ENCODE peak calls at places on chromosomes 16 and 17, in seven cellular contexts. F is transverse colon, Y is colonic mucosa, O is AG09309, V is RWPE1, G is mucosa of descending colon, L is left ventricle myocardium inferior. D is an unnamed sample.

GRCh38 chr16:48165961-48166578 is 10.3 kb upstream of the ABCC12 start:
- DNase-seq in F (no peak), Y (no peak), O (no peak), V (no peak), G (no peak), L (no peak), D (no peak)

GRCh38 chr17:39808409-39808997 is 55.6 kb downstream of the IKZF3 start:
- DNase-seq in F (no peak), Y (no peak), O (no peak), V (no peak), G (no peak), L (no peak), D (no peak)

GRCh38 chr17:76570457-76570856 is 15.2 kb downstream of the ST6GALNAC2 start:
- DNase-seq in F (no peak), Y (no peak), O (no peak), V (no peak), G (no peak), L (no peak), D (no peak)

GRCh38 chr17:76268015-76268749 is 3.0 kb downstream of the UBALD2 start:
- DNase-seq in F (peak), Y (peak), O (no peak), V (peak), G (peak), L (peak), D (no peak)

GRCh38 chr16:3934491-3935185 is 54.1 kb upstream of the CREBBP start:
- DNase-seq in F (no peak), Y (no peak), O (no peak), V (no peak), G (no peak), L (no peak), D (no peak)

GRCh38 chr16:49213594-49213993 is 68.0 kb downstream of the CBLN1 start:
- DNase-seq in F (no peak), Y (no peak), O (no peak), V (no peak), G (no peak), L (no peak), D (no peak)

GRCh38 chr16:27690604-27691003 is 140.7 kb downstream of the KATNIP start:
- DNase-seq in F (peak), Y (peak), O (no peak), V (peak), G (peak), L (no peak), D (no peak)

GRCh38 chr16:6615661-6616060 is 717.0 kb upstream of the RBFOX1 start:
- DNase-seq in F (no peak), Y (no peak), O (no peak), V (no peak), G (no peak), L (no peak), D (no peak)

GRCh38 chr16:49343291-49343690 is 30.3 kb upstream of the C16orf78 start:
- DNase-seq in F (no peak), Y (no peak), O (no peak), V (no peak), G (no peak), L (no peak), D (no peak)

GRCh38 chr17:28142355-28142754 is 99.9 kb downstream of the NLK start:
- DNase-seq in F (no peak), Y (no peak), O (no peak), V (no peak), G (no peak), L (no peak), D (no peak)

GRCh38 chr16:88561485-88562369 is 8.5 kb upstream of the ZC3H18 start:
- DNase-seq in F (peak), Y (peak), O (no peak), V (peak), G (peak), L (no peak), D (no peak)

GRCh38 chr16:58832496-58832895 is 98.4 kb upstream of the GOT2 start:
- DNase-seq in F (no peak), Y (no peak), O (no peak), V (no peak), G (no peak), L (no peak), D (no peak)

GRCh38 chr17:50467114-50467854 is 1.4 kb downstream of the CHAD start:
- DNase-seq in F (no peak), Y (no peak), O (no peak), V (no peak), G (peak), L (no peak), D (no peak)

GRCh38 chr17:8470447-8471047 is 34.9 kb downstream of the NDEL1 start:
- DNase-seq in F (no peak), Y (no peak), O (no peak), V (peak), G (no peak), L (peak), D (peak)

GRCh38 chr17:44633998-44634397 is 22.3 kb upstream of the MEIOC start:
- DNase-seq in F (no peak), Y (no peak), O (no peak), V (no peak), G (no peak), L (no peak), D (no peak)

GRCh38 chr16:5036228-5037156 is 2.8 kb upstream of the NAGPA start:
- DNase-seq in F (no peak), Y (no peak), O (no peak), V (no peak), G (no peak), L (no peak), D (no peak)
- TF ChIP-seq CTCF in F (no peak), Y (no peak), O (no peak), V (no peak), G (no peak), L (no peak), D (no peak)

DNA sequence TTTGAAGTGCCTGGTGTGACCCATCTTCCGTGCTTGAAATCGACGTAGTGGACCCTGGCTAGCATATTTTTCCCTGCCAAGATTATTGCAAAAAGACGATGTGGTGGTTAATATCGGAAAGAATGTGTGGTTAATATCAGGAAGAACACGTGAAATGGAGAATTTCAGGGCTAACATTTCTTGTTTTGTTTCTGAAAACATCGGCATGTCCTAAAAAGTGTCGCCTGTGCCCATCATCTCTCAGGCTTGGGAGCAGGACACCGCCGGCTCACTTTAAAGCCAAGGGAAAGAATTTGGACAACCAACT is 345 bp upstream of the DCXR start:
- DNase-seq in F (no peak), Y (no peak), O (no peak), V (no peak), G (no peak), L (no peak), D (no peak)
- TF ChIP-seq CTCF in F (no peak), Y (no peak), O (no peak), V (no peak), G (no peak), L (no peak), D (no peak)

DNA sequence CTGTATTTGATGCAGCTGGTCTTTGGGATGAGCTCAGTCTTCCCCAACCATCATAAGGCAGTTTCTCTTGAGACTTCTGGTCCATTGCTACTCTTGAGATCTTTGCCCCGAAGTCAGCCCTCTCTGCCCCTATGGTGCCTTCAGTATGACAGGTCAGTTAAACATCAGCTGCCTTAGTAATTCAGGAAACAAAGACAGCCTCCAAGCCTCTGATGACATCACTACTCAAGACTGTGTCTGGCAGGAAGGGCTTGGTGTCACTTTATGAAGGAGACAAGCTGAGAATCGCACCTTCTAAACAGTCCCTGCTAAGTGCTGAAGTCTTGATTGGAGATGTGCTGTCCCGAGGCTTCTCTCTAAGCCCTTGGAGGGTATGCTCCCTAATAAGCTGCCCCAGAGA is 104.9 kb upstream of the TBX2 start:
- DNase-seq in F (no peak), Y (no peak), O (no peak), V (no peak), G (no peak), L (no peak), D (peak)
- TF ChIP-seq CTCF in F (no peak), Y (no peak), O (no peak), V (no peak), G (no peak), L (no peak), D (no peak)

DNA sequence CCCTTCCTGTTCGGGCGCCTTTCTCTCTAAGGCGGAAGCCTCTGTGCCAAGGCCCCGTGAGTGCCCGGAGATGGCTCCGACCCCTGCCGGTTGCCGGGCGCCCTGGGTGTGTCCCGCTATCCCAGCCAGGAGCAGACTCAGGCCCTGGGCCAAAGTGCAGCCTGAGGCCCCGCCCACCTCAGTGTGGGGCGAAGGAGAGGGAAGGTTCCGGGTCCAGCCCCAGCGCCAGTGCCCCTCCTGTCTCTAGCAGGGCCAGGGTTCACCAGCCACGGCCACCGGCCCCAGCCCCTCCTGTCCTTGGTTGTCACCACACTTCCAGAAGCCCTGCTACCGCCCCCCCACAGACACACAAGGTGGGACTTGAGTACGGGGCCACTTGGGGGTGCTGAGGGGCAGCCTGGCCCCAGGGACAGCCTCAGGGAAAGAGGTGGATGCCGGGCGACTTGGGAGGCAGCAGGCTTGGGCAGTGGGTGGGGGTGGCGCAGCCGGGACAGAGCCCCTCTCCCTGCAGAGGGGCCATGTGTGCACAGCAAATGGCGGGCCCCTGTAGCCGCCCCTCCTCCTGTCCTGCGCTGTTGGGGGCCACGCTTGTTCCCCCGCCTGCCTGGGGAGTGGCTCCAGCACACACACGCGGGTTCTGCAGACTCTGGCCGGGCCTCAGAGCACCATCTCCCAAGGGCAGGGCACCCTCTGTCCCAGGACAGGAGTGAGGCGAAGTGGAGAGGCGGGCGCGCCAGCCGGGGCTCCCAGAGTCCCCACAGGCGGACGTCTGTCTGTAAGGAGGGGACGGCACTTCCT is 6.0 kb downstream of the C1QTNF8 start:
- DNase-seq in F (peak), Y (peak), O (no peak), V (peak), G (peak), L (peak), D (no peak)
- TF ChIP-seq CTCF in F (no peak), Y (peak), O (no peak), V (peak), G (peak), L (peak), D (no peak)

GRCh38 chr16:81313731-81314602 is 795 bp upstream of the GAN start:
- DNase-seq in F (no peak), Y (peak), O (no peak), V (no peak), G (no peak), L (no peak), D (no peak)

GRCh38 chr16:81318711-81319110 is 3.9 kb downstream of the GAN start:
- DNase-seq in F (no peak), Y (no peak), O (no peak), V (no peak), G (no peak), L (no peak), D (no peak)

GRCh38 chr16:81316176-81316496 is 1.4 kb downstream of the GAN start:
- DNase-seq in F (no peak), Y (no peak), O (no peak), V (no peak), G (no peak), L (no peak), D (no peak)

GRCh38 chr16:81314603-81315270 is at the start of gene GAN:
- DNase-seq in F (peak), Y (peak), O (peak), V (peak), G (peak), L (peak), D (peak)

GRCh38 chr16:81315271-81316175 is 761 bp downstream of the GAN start:
- DNase-seq in F (peak), Y (peak), O (no peak), V (peak), G (peak), L (peak), D (no peak)
- TF ChIP-seq CTCF in F (peak), Y (no peak), O (no peak), V (peak), G (no peak), L (no peak), D (no peak)

DNA sequence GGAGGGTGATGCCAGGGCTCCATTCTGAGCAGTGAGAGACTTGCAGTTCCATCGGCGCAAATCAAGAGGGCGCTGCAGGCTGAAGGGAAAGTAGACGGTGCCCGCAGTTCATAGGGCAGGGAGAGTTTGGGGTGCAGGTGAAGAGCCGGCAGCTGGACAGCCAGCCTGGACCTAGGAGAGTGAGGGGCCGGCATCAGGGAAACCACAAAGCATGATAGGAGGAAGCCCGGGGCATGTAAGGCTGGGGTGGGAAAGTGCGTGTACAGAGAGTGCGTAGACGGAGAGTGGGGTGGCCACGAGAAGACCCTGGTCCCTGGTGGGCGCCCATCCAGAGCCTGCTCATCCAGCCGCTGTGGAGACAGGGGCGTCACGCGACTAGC is 101.1 kb upstream of the CHMP6 start:
- DNase-seq in F (no peak), Y (no peak), O (no peak), V (no peak), G (no peak), L (no peak), D (no peak)
- TF ChIP-seq CTCF in F (no peak), Y (no peak), O (no peak), V (no peak), G (no peak), L (no peak), D (no peak)

DNA sequence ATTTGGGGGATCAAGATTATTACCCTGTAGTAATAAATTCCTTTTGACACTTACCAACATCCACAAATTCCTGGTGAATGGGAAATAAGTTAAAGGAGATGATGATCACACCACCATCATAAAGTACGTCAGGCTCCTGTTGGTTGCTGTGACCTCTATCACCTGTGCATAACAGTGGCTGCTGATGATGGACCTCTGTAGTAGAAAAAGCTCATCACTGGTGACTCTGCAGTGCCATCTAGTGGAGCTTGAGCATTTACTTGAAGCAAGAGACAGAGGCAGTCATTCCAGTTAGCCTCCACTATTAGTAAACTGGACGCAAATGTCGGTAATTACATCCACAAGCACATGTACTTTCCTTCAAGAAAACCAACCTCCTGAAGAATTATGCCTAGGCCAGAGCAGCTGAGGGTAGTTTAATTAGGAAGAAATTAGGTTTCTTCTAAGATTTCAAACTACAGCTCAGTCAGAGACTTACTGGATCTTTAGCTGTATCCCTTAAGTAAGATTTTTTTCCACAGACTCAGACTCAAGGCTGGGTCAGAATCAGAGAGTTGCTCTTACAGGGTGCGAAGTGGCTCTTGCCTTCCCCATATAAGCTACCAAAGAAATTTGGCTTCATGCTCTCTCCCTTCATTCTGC is 39.3 kb downstream of the CYB561 start:
- DNase-seq in F (peak), Y (peak), O (peak), V (peak), G (peak), L (no peak), D (peak)
- TF ChIP-seq CTCF in F (peak), Y (peak), O (peak), V (peak), G (peak), L (peak), D (peak)

DNA sequence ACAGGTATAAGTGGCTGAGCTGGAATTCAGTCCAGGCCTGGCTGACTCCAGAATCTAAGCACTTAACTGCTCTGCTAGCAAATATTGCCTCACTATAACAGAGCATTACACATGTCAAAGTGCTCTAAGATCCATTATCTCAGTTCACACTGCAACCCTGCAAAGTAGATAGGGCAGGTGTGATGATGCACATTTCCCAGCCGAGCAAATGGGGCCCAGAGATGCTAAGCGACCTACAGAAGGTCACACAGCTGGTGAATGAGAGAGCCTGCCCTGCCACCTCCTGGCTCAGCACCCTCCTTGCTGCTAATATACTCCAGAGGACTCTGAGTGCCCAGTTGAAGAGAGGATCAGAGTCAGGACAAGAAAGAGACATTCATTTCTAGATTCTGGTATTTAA is 73.6 kb upstream of the CCL1 start:
- DNase-seq in F (no peak), Y (no peak), O (no peak), V (no peak), G (no peak), L (no peak), D (no peak)
- TF ChIP-seq CTCF in F (no peak), Y (no peak), O (no peak), V (no peak), G (no peak), L (no peak), D (no peak)

D was measured in kidney epithelial cell.